ENCODE peak calls at places on chromosomes 11 and 22, in eight cellular contexts. One of them, this sample, is unnamed.
A peak's percentile ranks its signal among the peaks of the same experiment; 100 is the strongest.

GRCh38 chr22:24758164-24758799 is 16.2 kb downstream of the PIWIL3 start:
- DNase-seq in uterus: peak; percentile 51
- DNase-seq in neuronal stem cell: peak; percentile 53
- DNase-seq in body of pancreas: peak; percentile 65
- DNase-seq in colonic mucosa: peak; percentile 67
- DNase-seq in psoas muscle: peak; percentile 43
- DNase-seq in left lung: no peak
- DNase-seq in PC-3: peak; percentile 68
- DNase-seq in this sample: peak; percentile 88

GRCh38 chr11:31826530-31827438 is 15.7 kb upstream of the PAX6 start:
- DNase-seq in PC-3: no peak
- DNase-seq in psoas muscle: no peak
- DNase-seq in body of pancreas: no peak
- DNase-seq in colonic mucosa: no peak
- DNase-seq in left lung: peak; percentile 61
- DNase-seq in neuronal stem cell: peak; percentile 45
- DNase-seq in uterus: no peak
- DNase-seq in this sample: no peak

GRCh38 chr22:25125693-25126357 is 73.8 kb upstream of the CRYBB3 start:
- DNase-seq in left lung: no peak
- DNase-seq in uterus: no peak
- DNase-seq in psoas muscle: no peak
- DNase-seq in body of pancreas: no peak
- DNase-seq in PC-3: no peak
- DNase-seq in neuronal stem cell: no peak
- DNase-seq in colonic mucosa: no peak
- DNase-seq in this sample: no peak

GRCh38 chr22:20085651-20086050 is 5.6 kb downstream of the DGCR8 start:
- DNase-seq in body of pancreas: no peak
- DNase-seq in PC-3: no peak
- DNase-seq in neuronal stem cell: no peak
- DNase-seq in left lung: peak; percentile 50
- DNase-seq in colonic mucosa: no peak
- DNase-seq in psoas muscle: no peak
- DNase-seq in uterus: no peak
- DNase-seq in this sample: no peak

GRCh38 chr11:85762226-85762625 is 48.7 kb downstream of the SYTL2 start:
- DNase-seq in body of pancreas: no peak
- DNase-seq in left lung: no peak
- DNase-seq in colonic mucosa: no peak
- DNase-seq in uterus: no peak
- DNase-seq in neuronal stem cell: no peak
- DNase-seq in psoas muscle: no peak
- DNase-seq in PC-3: peak; percentile 35
- DNase-seq in this sample: no peak

GRCh38 chr11:115759622-115760527 is 255.7 kb upstream of the CADM1 start:
- DNase-seq in uterus: no peak
- DNase-seq in body of pancreas: peak; percentile 20
- DNase-seq in colonic mucosa: no peak
- DNase-seq in psoas muscle: peak; percentile 27
- DNase-seq in neuronal stem cell: peak; percentile 33
- DNase-seq in left lung: peak; percentile 85
- DNase-seq in PC-3: no peak
- DNase-seq in this sample: peak; percentile 2

GRCh38 chr11:87743002-87743401 is 432.2 kb downstream of the RAB38 start:
- DNase-seq in neuronal stem cell: no peak
- DNase-seq in left lung: no peak
- DNase-seq in PC-3: peak; percentile 51
- DNase-seq in colonic mucosa: no peak
- DNase-seq in body of pancreas: no peak
- DNase-seq in uterus: no peak
- DNase-seq in psoas muscle: no peak
- DNase-seq in this sample: no peak

GRCh38 chr11:34132261-34132965 is 27.0 kb downstream of the NAT10 start:
- DNase-seq in body of pancreas: no peak
- DNase-seq in PC-3: no peak
- DNase-seq in colonic mucosa: no peak
- DNase-seq in psoas muscle: no peak
- DNase-seq in uterus: no peak
- DNase-seq in left lung: no peak
- DNase-seq in neuronal stem cell: no peak
- DNase-seq in this sample: no peak

GRCh38 chr11:69541001-69541285 is 59.5 kb downstream of the LINC01488 start:
- DNase-seq in psoas muscle: no peak
- DNase-seq in body of pancreas: no peak
- DNase-seq in neuronal stem cell: no peak
- DNase-seq in PC-3: no peak
- DNase-seq in colonic mucosa: no peak
- DNase-seq in uterus: no peak
- DNase-seq in left lung: no peak
- DNase-seq in this sample: no peak

GRCh38 chr22:19406281-19406811 is 25.2 kb downstream of the HIRA start:
- DNase-seq in neuronal stem cell: no peak
- DNase-seq in colonic mucosa: no peak
- DNase-seq in psoas muscle: no peak
- DNase-seq in uterus: no peak
- DNase-seq in left lung: no peak
- DNase-seq in body of pancreas: no peak
- DNase-seq in PC-3: no peak
- DNase-seq in this sample: no peak

GRCh38 chr11:7480132-7480531 is 5.2 kb upstream of the OLFML1 start:
- DNase-seq in body of pancreas: no peak
- DNase-seq in psoas muscle: no peak
- DNase-seq in neuronal stem cell: no peak
- DNase-seq in left lung: no peak
- DNase-seq in colonic mucosa: no peak
- DNase-seq in uterus: no peak
- DNase-seq in PC-3: no peak
- DNase-seq in this sample: peak; percentile 69

GRCh38 chr11:47595967-47596366 is 1.8 kb upstream of the C1QTNF4 start:
- DNase-seq in PC-3: no peak
- DNase-seq in neuronal stem cell: no peak
- DNase-seq in colonic mucosa: no peak
- DNase-seq in left lung: no peak
- DNase-seq in psoas muscle: no peak
- DNase-seq in body of pancreas: no peak
- DNase-seq in uterus: no peak
- DNase-seq in this sample: no peak

GRCh38 chr22:46563381-46564083 is 26.1 kb upstream of the CELSR1 start:
- DNase-seq in psoas muscle: peak; percentile 77
- DNase-seq in neuronal stem cell: no peak
- DNase-seq in PC-3: peak; percentile 66
- DNase-seq in colonic mucosa: peak; percentile 92
- DNase-seq in uterus: no peak
- DNase-seq in left lung: peak; percentile 93
- DNase-seq in body of pancreas: peak; percentile 88
- DNase-seq in this sample: peak; percentile 61

GRCh38 chr11:75481602-75482309 is 44.0 kb downstream of the GDPD5 start:
- DNase-seq in neuronal stem cell: no peak
- DNase-seq in PC-3: no peak
- DNase-seq in psoas muscle: no peak
- DNase-seq in colonic mucosa: no peak
- DNase-seq in body of pancreas: no peak
- DNase-seq in left lung: peak; percentile 31
- DNase-seq in uterus: no peak
- DNase-seq in this sample: no peak

GRCh38 chr22:27686534-27686933 is 115.0 kb downstream of the MN1 start:
- DNase-seq in left lung: no peak
- DNase-seq in PC-3: no peak
- DNase-seq in neuronal stem cell: no peak
- DNase-seq in uterus: peak; percentile 31
- DNase-seq in body of pancreas: peak; percentile 68
- DNase-seq in colonic mucosa: peak; percentile 39
- DNase-seq in psoas muscle: peak; percentile 82
- DNase-seq in this sample: peak; percentile 83

GRCh38 chr11:86101493-86101892 is 32.6 kb upstream of the PICALM start:
- DNase-seq in colonic mucosa: no peak
- DNase-seq in uterus: no peak
- DNase-seq in body of pancreas: no peak
- DNase-seq in neuronal stem cell: no peak
- DNase-seq in left lung: no peak
- DNase-seq in PC-3: peak; percentile 72
- DNase-seq in psoas muscle: no peak
- DNase-seq in this sample: no peak

GRCh38 chr11:6531267-6531752 is 34.2 kb downstream of the DNHD1 start:
- DNase-seq in left lung: no peak
- DNase-seq in uterus: no peak
- DNase-seq in neuronal stem cell: peak; percentile 54
- DNase-seq in PC-3: peak; percentile 60
- DNase-seq in colonic mucosa: no peak
- DNase-seq in psoas muscle: no peak
- DNase-seq in body of pancreas: no peak
- DNase-seq in this sample: peak; percentile 75

GRCh38 chr11:96426356-96427103 is 36.7 kb downstream of the JRKL start:
- DNase-seq in neuronal stem cell: peak; percentile 44
- DNase-seq in left lung: no peak
- DNase-seq in uterus: no peak
- DNase-seq in psoas muscle: no peak
- DNase-seq in body of pancreas: no peak
- DNase-seq in colonic mucosa: no peak
- DNase-seq in PC-3: peak; percentile 72
- DNase-seq in this sample: peak; percentile 79

GRCh38 chr11:1998290-1998689 is 648 bp upstream of the H19 start:
- DNase-seq in left lung: no peak
- DNase-seq in colonic mucosa: no peak
- DNase-seq in psoas muscle: no peak
- DNase-seq in PC-3: no peak
- DNase-seq in neuronal stem cell: no peak
- DNase-seq in body of pancreas: no peak
- DNase-seq in uterus: no peak
- DNase-seq in this sample: no peak

GRCh38 chr11:10606536-10607208 is 38.2 kb upstream of the LYVE1 start:
- DNase-seq in uterus: no peak
- DNase-seq in psoas muscle: no peak
- DNase-seq in left lung: no peak
- DNase-seq in body of pancreas: no peak
- DNase-seq in colonic mucosa: peak; percentile 12
- DNase-seq in neuronal stem cell: no peak
- DNase-seq in PC-3: peak; percentile 16
- DNase-seq in this sample: peak; percentile 78

GRCh38 chr11:86372586-86372985 is 2.1 kb upstream of the CCDC81 start:
- DNase-seq in left lung: no peak
- DNase-seq in psoas muscle: no peak
- DNase-seq in colonic mucosa: no peak
- DNase-seq in uterus: no peak
- DNase-seq in body of pancreas: no peak
- DNase-seq in neuronal stem cell: no peak
- DNase-seq in PC-3: no peak
- DNase-seq in this sample: no peak

GRCh38 chr11:5131584-5132335 is 6.4 kb downstream of the OR52A5 start:
- DNase-seq in uterus: no peak
- DNase-seq in PC-3: no peak
- DNase-seq in psoas muscle: no peak
- DNase-seq in left lung: no peak
- DNase-seq in colonic mucosa: no peak
- DNase-seq in body of pancreas: no peak
- DNase-seq in neuronal stem cell: no peak
- DNase-seq in this sample: no peak

GRCh38 chr22:41905411-41906202 is 9.3 kb downstream of the SHISA8 start:
- DNase-seq in PC-3: no peak
- DNase-seq in left lung: peak; percentile 45
- DNase-seq in body of pancreas: no peak
- DNase-seq in uterus: no peak
- DNase-seq in neuronal stem cell: no peak
- DNase-seq in colonic mucosa: no peak
- DNase-seq in psoas muscle: no peak
- DNase-seq in this sample: no peak

GRCh38 chr11:104254347-104254746 is 90.4 kb upstream of the PDGFD start:
- DNase-seq in colonic mucosa: peak; percentile 29
- DNase-seq in uterus: no peak
- DNase-seq in left lung: peak; percentile 25
- DNase-seq in body of pancreas: peak; percentile 57
- DNase-seq in psoas muscle: peak; percentile 11
- DNase-seq in PC-3: peak; percentile 77
- DNase-seq in neuronal stem cell: peak; percentile 71
- DNase-seq in this sample: peak; percentile 45

GRCh38 chr11:66271816-66272215 is 3.4 kb downstream of the RAB1B start:
- DNase-seq in uterus: no peak
- DNase-seq in left lung: no peak
- DNase-seq in colonic mucosa: no peak
- DNase-seq in body of pancreas: no peak
- DNase-seq in psoas muscle: no peak
- DNase-seq in neuronal stem cell: no peak
- DNase-seq in PC-3: no peak
- DNase-seq in this sample: no peak
- H3K4me1 ChIP-seq in uterus: peaks cover 7% of the 10 kb centered on the region
- H3K4me1 ChIP-seq in left lung: peaks cover 8% of the 10 kb centered on the region
- H3K4me1 ChIP-seq in colonic mucosa: peaks cover 4% of the 10 kb centered on the region
- H3K4me1 ChIP-seq in body of pancreas: peaks cover 26% of the 10 kb centered on the region
- H3K4me1 ChIP-seq in psoas muscle: peaks cover 19% of the 10 kb centered on the region
- H3K4me1 ChIP-seq in neuronal stem cell: peaks cover 6% of the 10 kb centered on the region
- H3K4me1 ChIP-seq in PC-3: peaks cover 10% of the 10 kb centered on the region
- H3K4me1 ChIP-seq in this sample: peaks cover 15% of the 10 kb centered on the region

GRCh38 chr11:60363542-60364525 is 14.5 kb upstream of the MS4A7 start:
- DNase-seq in body of pancreas: peak; percentile 76
- DNase-seq in PC-3: peak; percentile 92
- DNase-seq in neuronal stem cell: peak; percentile 72
- DNase-seq in left lung: no peak
- DNase-seq in uterus: peak; percentile 17
- DNase-seq in colonic mucosa: peak; percentile 74
- DNase-seq in psoas muscle: no peak
- DNase-seq in this sample: peak; percentile 73
- H3K4me3 ChIP-seq in body of pancreas: no peak overlapping the region
- H3K4me3 ChIP-seq in PC-3: no peak overlapping the region
- H3K4me3 ChIP-seq in neuronal stem cell: no peak overlapping the region
- H3K4me3 ChIP-seq in left lung: no peak overlapping the region
- H3K4me3 ChIP-seq in uterus: no peak overlapping the region
- H3K4me3 ChIP-seq in colonic mucosa: no peak overlapping the region
- H3K4me3 ChIP-seq in psoas muscle: no peak overlapping the region
- H3K4me3 ChIP-seq in this sample: no peak overlapping the region

DNA sequence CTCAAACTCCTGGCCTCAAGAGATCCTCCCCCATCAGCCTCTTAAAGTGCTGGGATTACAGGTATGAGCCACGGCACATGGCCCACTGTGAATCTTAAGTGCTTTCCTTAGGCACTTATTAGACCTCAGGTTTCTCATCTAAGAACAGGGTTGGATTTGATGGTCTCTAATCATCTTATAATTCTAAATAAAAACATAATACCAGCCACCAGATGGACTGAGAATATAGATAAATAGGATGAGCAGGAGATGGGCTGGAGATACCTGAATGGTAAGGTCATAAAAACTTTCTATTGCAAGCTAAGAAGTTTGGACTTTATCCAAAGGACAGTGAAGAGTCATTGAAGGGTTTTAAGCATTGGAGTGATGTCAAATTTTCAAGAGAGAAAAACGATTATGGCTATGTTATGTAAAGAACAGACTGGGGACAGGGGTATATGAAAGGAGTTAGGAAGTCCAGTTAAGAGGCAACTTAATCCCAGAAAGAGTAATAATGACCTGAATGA is 85.2 kb downstream of the RELT start:
- DNase-seq in neuronal stem cell: no peak
- DNase-seq in psoas muscle: no peak
- DNase-seq in body of pancreas: no peak
- DNase-seq in colonic mucosa: no peak
- DNase-seq in left lung: no peak
- DNase-seq in PC-3: no peak
- DNase-seq in uterus: no peak
- DNase-seq in this sample: no peak
- H3K4me1 ChIP-seq in neuronal stem cell: no peaks in the 10 kb centered on the region
- H3K4me1 ChIP-seq in psoas muscle: peaks cover 28% of the 10 kb centered on the region
- H3K4me1 ChIP-seq in body of pancreas: no peaks in the 10 kb centered on the region
- H3K4me1 ChIP-seq in colonic mucosa: no peaks in the 10 kb centered on the region
- H3K4me1 ChIP-seq in left lung: no peaks in the 10 kb centered on the region
- H3K4me1 ChIP-seq in PC-3: no peaks in the 10 kb centered on the region
- H3K4me1 ChIP-seq in uterus: no peaks in the 10 kb centered on the region
- H3K4me1 ChIP-seq in this sample: peaks cover 51% of the 10 kb centered on the region

GRCh38 chr11:118610773-118611432 is 3.5 kb downstream of the PHLDB1 start:
- DNase-seq in left lung: peak; percentile 94
- DNase-seq in PC-3: peak; percentile 61
- DNase-seq in uterus: peak; percentile 83
- DNase-seq in psoas muscle: peak; percentile 81
- DNase-seq in neuronal stem cell: no peak
- DNase-seq in body of pancreas: peak; percentile 92
- DNase-seq in colonic mucosa: peak; percentile 87
- DNase-seq in this sample: peak; percentile 89
- H3K4me3 ChIP-seq in left lung: peak overlapping the region; percentile 60
- H3K4me3 ChIP-seq in PC-3: no peak overlapping the region
- H3K4me3 ChIP-seq in uterus: peak overlapping the region; percentile 96
- H3K4me3 ChIP-seq in psoas muscle: peak overlapping the region; percentile 68
- H3K4me3 ChIP-seq in neuronal stem cell: no peak overlapping the region
- H3K4me3 ChIP-seq in body of pancreas: peak overlapping the region; percentile 4
- H3K4me3 ChIP-seq in colonic mucosa: peak overlapping the region; percentile 44
- H3K4me3 ChIP-seq in this sample: peak overlapping the region; percentile 88

This sample was measured in adipocyte.